ENCODE peak calls at places on chromosomes 3 and 15, in four cellular contexts. A, R, D and C are unnamed samples.

GRCh38 chr15:77473328-77473727 is 52.6 kb downstream of the HMG20A start:
- DNase-seq in D (no peak), R (no peak), A (no peak), C (no peak)

GRCh38 chr15:80970018-80970657 is 19.5 kb downstream of the MESD start:
- DNase-seq in D (peak), A (peak), R (no peak), C (peak)

GRCh38 chr3:46500631-46501377 is 3.0 kb downstream of the RTP3 start:
- DNase-seq in R (no peak), D (peak), A (no peak), C (no peak)

GRCh38 chr15:40150163-40150925 is 10.5 kb upstream of the BUB1B start:
- DNase-seq in D (peak), R (peak), A (peak), C (no peak)

GRCh38 chr15:99449514-99449913 is 116.3 kb upstream of the MEF2A start:
- DNase-seq in D (peak), R (no peak), A (no peak), C (no peak)

GRCh38 chr3:21013566-21013965 is 737.4 kb downstream of the ZNF385D start:
- DNase-seq in D (peak), R (no peak), A (no peak), C (no peak)

GRCh38 chr15:63599401-63600000 is 2.3 kb downstream of the FBXL22 start:
- DNase-seq in D (peak), R (no peak), A (peak), C (peak)

GRCh38 chr3:184523825-184524615 is 37.6 kb upstream of the EPHB3 start:
- DNase-seq in R (peak), A (peak), D (peak), C (peak)

GRCh38 chr15:59244337-59244736 is 37.7 kb downstream of the LDHAL6B start:
- DNase-seq in A (peak), D (no peak), R (no peak), C (no peak)

GRCh38 chr15:31349233-31350141 is 22.9 kb downstream of the KLF13 start:
- DNase-seq in D (no peak), A (no peak), R (no peak), C (no peak)

GRCh38 chr15:25852696-25853524 is 10.2 kb downstream of the ATP10A start:
- DNase-seq in A (no peak), D (no peak), R (no peak), C (no peak)

GRCh38 chr3:178513539-178514410 is 22.5 kb upstream of the KCNMB2 start:
- DNase-seq in D (no peak), A (no peak), R (no peak), C (no peak)

GRCh38 chr15:75206803-75207617 is 5.3 kb downstream of the C15orf39 start:
- DNase-seq in R (no peak), A (no peak), D (no peak), C (no peak)

GRCh38 chr3:187929115-187929828 is 184.0 kb upstream of the BCL6 start:
- DNase-seq in D (no peak), A (no peak), R (no peak), C (no peak)

GRCh38 chr15:33064878-33065277 is 129.6 kb downstream of the FMN1 start:
- DNase-seq in A (no peak), R (peak), D (peak), C (no peak)

GRCh38 chr3:107410606-107411005 is 33.4 kb downstream of the CCDC54 start:
- DNase-seq in A (no peak), D (no peak), R (no peak), C (no peak)

GRCh38 chr15:25850154-25851111 is 12.7 kb downstream of the ATP10A start:
- DNase-seq in D (peak), A (no peak), R (peak), C (peak)

GRCh38 chr3:47339951-47340350 is 40.9 kb upstream of the PTPN23 start:
- DNase-seq in D (no peak), A (no peak), R (peak), C (no peak)

GRCh38 chr3:27659279-27660021 is 62.7 kb downstream of the EOMES start:
- DNase-seq in D (peak), R (peak), A (peak), C (peak)